ENCODE peak calls at places on chromosome 22, in six cellular contexts. M is stimulated activated CD8-positive, alpha-beta memory T cell treated with anti-CD3 and anti-CD28 coated beads, Interleukin-15, amount 100 ng/mL, for 24 hours; T is mucosa of gallbladder; J is NT2/D1; E is astrocyte of the cerebellum; Z is NCI-H146. I is an unnamed sample.
A peak's percentile ranks its signal among the peaks of the same experiment; 100 is the strongest.

GRCh38 chr22:29799217-29799680 is 32.1 kb downstream of the UQCR10 start:
- DNase-seq in E (peak; percentile 55), Z (no peak), M (no peak), J (no peak), T (peak; percentile 93), I (no peak)

GRCh38 chr22:48695251-48695650 is 1132.4 kb downstream of the BRD1 start:
- DNase-seq in Z (no peak), M (no peak), T (no peak), J (no peak), E (no peak), I (no peak)

GRCh38 chr22:42754658-42755057 is 34.0 kb upstream of the A4GALT start:
- DNase-seq in Z (no peak), E (no peak), T (peak; percentile 73), M (no peak), J (no peak), I (no peak)

GRCh38 chr22:40237241-40237640 is 59.5 kb downstream of the TNRC6B start:
- DNase-seq in M (no peak), T (no peak), J (no peak), E (no peak), Z (no peak), I (no peak)

GRCh38 chr22:22404598-22405284 is 103.8 kb downstream of the ZNF280B start:
- DNase-seq in M (no peak), T (no peak), J (no peak), E (no peak), Z (no peak), I (no peak)

GRCh38 chr22:37401861-37402506 is 25.3 kb downstream of the ELFN2 start:
- DNase-seq in T (no peak), E (no peak), J (no peak), M (no peak), Z (no peak), I (no peak)

GRCh38 chr22:28016781-28017557 is 97.9 kb upstream of the PITPNB start:
- DNase-seq in J (no peak), M (no peak), T (no peak), Z (no peak), E (no peak), I (no peak)

GRCh38 chr22:37401401-37401859 is 25.8 kb downstream of the ELFN2 start:
- DNase-seq in T (peak; percentile 19), J (no peak), M (no peak), E (peak; percentile 83), Z (no peak), I (no peak)

GRCh38 chr22:17063372-17064106 is 21.3 kb upstream of the IL17RA start:
- DNase-seq in J (no peak), E (no peak), M (no peak), T (no peak), Z (no peak), I (no peak)

GRCh38 chr22:41523464-41524221 is 20.6 kb downstream of the POLR3H start:
- DNase-seq in Z (no peak), T (peak; percentile 32), M (no peak), J (no peak), E (peak; percentile 19), I (no peak)

GRCh38 chr22:36287881-36288515 is 35.1 kb downstream of the APOL1 start:
- DNase-seq in T (no peak), E (no peak), Z (no peak), M (no peak), J (no peak), I (no peak)

GRCh38 chr22:21938071-21938822 is 14.4 kb downstream of the PPM1F start:
- DNase-seq in M (peak; percentile 98), T (peak; percentile 95), E (peak; percentile 73), Z (peak; percentile 90), J (peak; percentile 77), I (no peak)

GRCh38 chr22:42436402-42436801 is 4.2 kb upstream of the NFAM1 start:
- DNase-seq in M (no peak), T (no peak), E (no peak), J (no peak), Z (no peak), I (no peak)

GRCh38 chr22:19199479-19199878 is 20.9 kb upstream of the SLC25A1 start:
- DNase-seq in E (no peak), M (no peak), Z (no peak), J (no peak), T (no peak), I (no peak)

GRCh38 chr22:30535182-30535581 is 11.4 kb downstream of the SEC14L6 start:
- DNase-seq in M (no peak), Z (no peak), J (no peak), E (no peak), T (no peak), I (no peak)

GRCh38 chr22:45425531-45426265 is 12.2 kb downstream of the RIBC2 start:
- DNase-seq in Z (no peak), J (no peak), M (no peak), E (no peak), T (no peak), I (no peak)

GRCh38 chr22:45212992-45213751 is 27.5 kb downstream of the KIAA0930 start:
- DNase-seq in J (no peak), M (no peak), T (peak; percentile 34), Z (no peak), E (no peak), I (no peak)

GRCh38 chr22:33240901-33241300 is 182.7 kb upstream of the SYN3 start:
- DNase-seq in E (no peak), J (no peak), Z (no peak), T (no peak), M (no peak), I (no peak)

GRCh38 chr22:38751422-38752346 is 4.1 kb downstream of the SUN2 start:
- DNase-seq in T (peak; percentile 40), M (no peak), J (no peak), E (no peak), Z (no peak), I (no peak)

GRCh38 chr22:22558972-22559603 is at the start of gene PRAME:
- DNase-seq in T (peak; percentile 35), E (no peak), M (peak; percentile 58), J (peak; percentile 55), Z (peak; percentile 91), I (no peak)

GRCh38 chr22:27241430-27242110 is 560.0 kb downstream of the MN1 start:
- DNase-seq in Z (no peak), T (no peak), M (no peak), J (no peak), E (peak; percentile 19), I (no peak)

GRCh38 chr22:23689414-23689813 is 1.4 kb upstream of the RGL4 start:
- DNase-seq in T (no peak), M (no peak), E (no peak), J (no peak), Z (no peak), I (no peak)

GRCh38 chr22:19410941-19411689 is 20.4 kb downstream of the HIRA start:
- DNase-seq in T (no peak), J (no peak), Z (no peak), E (no peak), M (no peak), I (no peak)

GRCh38 chr22:39674536-39674935 is 104.0 kb downstream of the CACNA1I start:
- DNase-seq in J (no peak), M (no peak), Z (no peak), E (no peak), T (no peak), I (no peak)

GRCh38 chr22:41286639-41287091 is 678 bp upstream of the RANGAP1 start:
- DNase-seq in T (no peak), J (no peak), Z (peak; percentile 23), E (no peak), M (no peak), I (no peak)

GRCh38 chr22:20080445-20080775 is 369 bp downstream of the DGCR8 start:
- DNase-seq in E (no peak), Z (peak; percentile 63), M (peak; percentile 51), T (no peak), J (no peak), I (no peak)

GRCh38 chr22:40627612-40628011 is 8.9 kb downstream of the MRTFA start:
- DNase-seq in M (no peak), E (no peak), J (no peak), Z (no peak), T (no peak), I (no peak)

GRCh38 chr22:26169312-26170111 is at the start of gene SEZ6L:
- DNase-seq in J (no peak), E (no peak), Z (peak; percentile 69), T (no peak), M (no peak), I (no peak)

GRCh38 chr22:44407404-44408226 is 90.4 kb downstream of the RTL6 start:
- DNase-seq in Z (no peak), M (no peak), J (no peak), E (peak; percentile 55), T (no peak), I (no peak)

GRCh38 chr22:44538071-44538470 is 40.0 kb upstream of the RTL6 start:
- DNase-seq in T (no peak), J (no peak), M (no peak), E (no peak), Z (no peak), I (no peak)

I was measured in epithelial cell of proximal tubule.